ENCODE peak calls at places on chromosomes 11 and 22, in five cellular contexts. X is body of pancreas, Y is upper lobe of right lung, P is HCT116, M is PC-9. E is an unnamed sample.

GRCh38 chr11:120219935-120220746 is 9.3 kb downstream of the OAF start:
- DNase-seq in M (no peak), Y (no peak), X (no peak), P (no peak), E (no peak)

GRCh38 chr11:67996622-67997459 is 7.1 kb downstream of the UNC93B1 start:
- DNase-seq in Y (peak; percentile 91), X (peak; percentile 76), M (no peak), P (peak; percentile 89), E (peak; percentile 66)

GRCh38 chr11:9155930-9156329 is 64.5 kb upstream of the SCUBE2 start:
- DNase-seq in X (no peak), Y (no peak), P (no peak), M (no peak), E (no peak)

GRCh38 chr11:94297967-94298576 is 6.3 kb upstream of the IZUMO1R start:
- DNase-seq in P (no peak), Y (no peak), X (no peak), M (no peak), E (no peak)

GRCh38 chr11:12026331-12027211 is 18.1 kb upstream of the DKK3 start:
- DNase-seq in M (no peak), Y (no peak), X (no peak), P (no peak), E (no peak)

GRCh38 chr11:94130589-94131362 is 2.1 kb downstream of the PANX1 start:
- DNase-seq in M (no peak), X (peak; percentile 21), P (no peak), Y (no peak), E (no peak)

GRCh38 chr11:106879029-106879428 is 139.2 kb downstream of the GUCY1A2 start:
- DNase-seq in M (no peak), Y (no peak), P (no peak), X (no peak), E (no peak)

GRCh38 chr11:79439893-79440450 is 858 bp downstream of the TENM4 start:
- DNase-seq in Y (peak; percentile 67), M (no peak), X (no peak), P (no peak), E (no peak)

GRCh38 chr22:19902245-19902699 is 39.3 kb upstream of the COMT start:
- DNase-seq in P (no peak), X (no peak), Y (no peak), M (no peak), E (peak; percentile 75)

GRCh38 chr11:103714246-103714645 is 322.2 kb upstream of the DDI1 start:
- DNase-seq in Y (no peak), P (no peak), M (no peak), X (no peak), E (no peak)

GRCh38 chr11:85682330-85683305 is 3.4 kb downstream of the CCDC89 start:
- DNase-seq in X (peak; percentile 71), Y (peak; percentile 87), M (no peak), P (no peak), E (peak; percentile 38)
- H3K4me3 ChIP-seq in X (peak overlapping the region; percentile 28), Y (peak overlapping the region; percentile 50), M (no peak overlapping the region), P (no peak overlapping the region), E (peak overlapping the region; percentile 40)

GRCh38 chr22:49228431-49229037 is 599.1 kb downstream of the BRD1 start:
- DNase-seq in X (no peak), M (no peak), P (no peak), Y (no peak), E (no peak)
- TF ChIP-seq CTCF in X (no peak), M (no peak), P (no peak), Y (no peak), E (no peak)

DNA sequence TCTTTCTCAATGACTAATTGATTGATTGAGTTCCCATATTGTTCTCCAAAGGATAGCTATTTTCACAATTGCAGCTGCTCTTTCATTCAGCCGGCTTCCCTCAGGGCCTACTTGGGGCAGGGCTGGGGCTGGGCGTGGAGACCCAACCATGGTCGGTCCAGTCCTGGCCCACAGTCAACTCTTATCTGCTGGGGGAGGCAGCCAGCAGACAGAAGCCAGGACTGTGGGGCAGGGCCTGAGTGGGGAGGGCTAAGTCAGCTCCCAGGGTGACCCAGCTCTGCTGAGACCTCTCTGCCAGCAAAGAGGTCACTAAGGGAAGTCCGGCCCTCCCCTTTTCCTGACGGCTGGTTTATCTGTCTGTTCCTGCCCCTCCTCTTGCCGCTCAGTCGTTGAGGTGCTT is 735.2 kb downstream of the TBC1D22A start:
- DNase-seq in X (no peak), M (no peak), Y (no peak), P (no peak), E (no peak)
- H3K9me3 ChIP-seq in X (no peaks in the 10 kb centered on the region), M (peaks cover 5% of the 10 kb centered on the region), Y (no peaks in the 10 kb centered on the region), P (peaks cover 9% of the 10 kb centered on the region), E (peaks cover 5% of the 10 kb centered on the region)

GRCh38 chr11:406796-407650 is 7.8 kb downstream of the SIGIRR start:
- DNase-seq in X (peak; percentile 87), Y (peak; percentile 91), P (peak; percentile 69), M (peak; percentile 60), E (no peak)
- H3K4me3 ChIP-seq in X (peak overlapping the region; percentile 14), Y (peak overlapping the region; percentile 65), P (peak overlapping the region; percentile 44), M (no peak overlapping the region), E (no peak overlapping the region)

GRCh38 chr11:5553347-5553746 is 5.0 kb upstream of the OR52H1 start:
- DNase-seq in X (no peak), P (no peak), Y (no peak), M (no peak), E (no peak)
- TF ChIP-seq CTCF in X (no peak), P (peak; percentile 11), Y (no peak), M (peak; percentile 34), E (no peak)

E was measured in WERI-Rb-1.